ENCODE peak calls at places on chromosomes 2 and 18, in ten cellular contexts. One of them, this sample, is unnamed.
A peak's percentile ranks its signal among the peaks of the same experiment; 100 is the strongest.

GRCh38 chr2:74316616-74317295 is 26.5 kb downstream of the SLC4A5 start:
- DNase-seq in omental fat pad: no peak
- DNase-seq in stimulated activated CD4-positive, alpha-beta T cell treated with anti-CD3 and anti-CD28 coated beads, Interleukin-1b, Interleukin-23, amount 100 ng/mL, for 48 hours: no peak
- DNase-seq in left ventricle myocardium superior: no peak
- DNase-seq in fibroblast of pulmonary artery: no peak
- DNase-seq in right lobe of liver: no peak
- DNase-seq in fibroblast of the aortic adventitia: no peak
- DNase-seq in adrenal gland: no peak
- DNase-seq in posterior vena cava: no peak
- DNase-seq in GM04504: no peak
- DNase-seq in this sample: no peak

GRCh38 chr2:236561874-236562273 is 7.8 kb upstream of the ACKR3 start:
- DNase-seq in omental fat pad: no peak
- DNase-seq in stimulated activated CD4-positive, alpha-beta T cell treated with anti-CD3 and anti-CD28 coated beads, Interleukin-1b, Interleukin-23, amount 100 ng/mL, for 48 hours: no peak
- DNase-seq in left ventricle myocardium superior: no peak
- DNase-seq in fibroblast of pulmonary artery: no peak
- DNase-seq in right lobe of liver: no peak
- DNase-seq in fibroblast of the aortic adventitia: no peak
- DNase-seq in adrenal gland: no peak
- DNase-seq in posterior vena cava: no peak
- DNase-seq in GM04504: no peak
- DNase-seq in this sample: no peak

GRCh38 chr18:41933778-41934177 is 21.3 kb upstream of the PIK3C3 start:
- DNase-seq in omental fat pad: no peak
- DNase-seq in stimulated activated CD4-positive, alpha-beta T cell treated with anti-CD3 and anti-CD28 coated beads, Interleukin-1b, Interleukin-23, amount 100 ng/mL, for 48 hours: no peak
- DNase-seq in left ventricle myocardium superior: no peak
- DNase-seq in fibroblast of pulmonary artery: no peak
- DNase-seq in right lobe of liver: no peak
- DNase-seq in fibroblast of the aortic adventitia: no peak
- DNase-seq in adrenal gland: no peak
- DNase-seq in posterior vena cava: no peak
- DNase-seq in GM04504: no peak
- DNase-seq in this sample: no peak

GRCh38 chr18:55500316-55501086 is 87.5 kb downstream of the TCF4 start:
- DNase-seq in omental fat pad: no peak
- DNase-seq in stimulated activated CD4-positive, alpha-beta T cell treated with anti-CD3 and anti-CD28 coated beads, Interleukin-1b, Interleukin-23, amount 100 ng/mL, for 48 hours: no peak
- DNase-seq in left ventricle myocardium superior: no peak
- DNase-seq in fibroblast of pulmonary artery: peak; percentile 78
- DNase-seq in right lobe of liver: no peak
- DNase-seq in fibroblast of the aortic adventitia: peak; percentile 66
- DNase-seq in adrenal gland: no peak
- DNase-seq in posterior vena cava: no peak
- DNase-seq in GM04504: no peak
- DNase-seq in this sample: no peak

GRCh38 chr2:231312066-231312465 is 83.4 kb upstream of the B3GNT7 start:
- DNase-seq in omental fat pad: no peak
- DNase-seq in stimulated activated CD4-positive, alpha-beta T cell treated with anti-CD3 and anti-CD28 coated beads, Interleukin-1b, Interleukin-23, amount 100 ng/mL, for 48 hours: no peak
- DNase-seq in left ventricle myocardium superior: no peak
- DNase-seq in fibroblast of pulmonary artery: no peak
- DNase-seq in right lobe of liver: no peak
- DNase-seq in fibroblast of the aortic adventitia: no peak
- DNase-seq in adrenal gland: peak; percentile 48
- DNase-seq in posterior vena cava: peak; percentile 58
- DNase-seq in GM04504: no peak
- DNase-seq in this sample: no peak

GRCh38 chr2:108305901-108306300 is 17.2 kb downstream of the SULT1C2 start:
- DNase-seq in omental fat pad: no peak
- DNase-seq in stimulated activated CD4-positive, alpha-beta T cell treated with anti-CD3 and anti-CD28 coated beads, Interleukin-1b, Interleukin-23, amount 100 ng/mL, for 48 hours: no peak
- DNase-seq in left ventricle myocardium superior: no peak
- DNase-seq in fibroblast of pulmonary artery: no peak
- DNase-seq in right lobe of liver: no peak
- DNase-seq in fibroblast of the aortic adventitia: no peak
- DNase-seq in adrenal gland: no peak
- DNase-seq in posterior vena cava: no peak
- DNase-seq in GM04504: no peak
- DNase-seq in this sample: no peak

GRCh38 chr2:65429799-65430514 is 2.4 kb downstream of the SPRED2 start:
- DNase-seq in omental fat pad: no peak
- DNase-seq in stimulated activated CD4-positive, alpha-beta T cell treated with anti-CD3 and anti-CD28 coated beads, Interleukin-1b, Interleukin-23, amount 100 ng/mL, for 48 hours: no peak
- DNase-seq in left ventricle myocardium superior: no peak
- DNase-seq in fibroblast of pulmonary artery: no peak
- DNase-seq in right lobe of liver: no peak
- DNase-seq in fibroblast of the aortic adventitia: peak; percentile 33
- DNase-seq in adrenal gland: no peak
- DNase-seq in posterior vena cava: no peak
- DNase-seq in GM04504: no peak
- DNase-seq in this sample: no peak

GRCh38 chr2:1487758-1488715 is 74.8 kb downstream of the TPO start:
- DNase-seq in omental fat pad: no peak
- DNase-seq in stimulated activated CD4-positive, alpha-beta T cell treated with anti-CD3 and anti-CD28 coated beads, Interleukin-1b, Interleukin-23, amount 100 ng/mL, for 48 hours: no peak
- DNase-seq in left ventricle myocardium superior: no peak
- DNase-seq in fibroblast of pulmonary artery: no peak
- DNase-seq in right lobe of liver: no peak
- DNase-seq in fibroblast of the aortic adventitia: no peak
- DNase-seq in adrenal gland: peak; percentile 29
- DNase-seq in posterior vena cava: peak; percentile 72
- DNase-seq in GM04504: no peak
- DNase-seq in this sample: no peak

This sample was measured in tibial nerve.